ENCODE peak calls at places on chromosomes 4 and X, in six cellular contexts. S, U, R, A, C and Q are unnamed samples.

GRCh38 chr4:21385706-21386105 is 562.9 kb downstream of the KCNIP4 start:
- DNase-seq in S (no peak), U (no peak), R (no peak), A (no peak), C (no peak), Q (no peak)

GRCh38 chr4:187663076-187663475 is 332.5 kb upstream of the ZFP42 start:
- DNase-seq in S (no peak), U (no peak), R (no peak), A (no peak), C (no peak), Q (no peak)

GRCh38 chr4:152063301-152064235 is 302.8 kb upstream of the GATB start:
- DNase-seq in S (no peak), U (peak; percentile 23), R (no peak), A (peak; percentile 73), C (no peak), Q (peak; percentile 38)

GRCh38 chrX:108216405-108216804 is 124.8 kb downstream of the ATG4A start:
- DNase-seq in S (no peak), U (no peak), R (peak; percentile 23), A (no peak), C (no peak), Q (no peak)

GRCh38 chrX:72029473-72030411 is 102.0 kb downstream of the RTL5 start:
- DNase-seq in S (no peak), U (peak; percentile 66), R (peak; percentile 86), A (peak; percentile 53), C (peak; percentile 28), Q (peak; percentile 67)

GRCh38 chrX:101785142-101785541 is 125.5 kb upstream of the ARMCX2 start:
- DNase-seq in S (no peak), U (no peak), R (no peak), A (no peak), C (no peak), Q (no peak)

GRCh38 chr4:132593717-132594400 is 555.2 kb upstream of the PCDH10 start:
- DNase-seq in S (no peak), U (no peak), R (peak; percentile 16), A (no peak), C (no peak), Q (no peak)

GRCh38 chr4:138875886-138876608 is 139.5 kb upstream of the NOCT start:
- DNase-seq in S (no peak), U (no peak), R (peak; percentile 79), A (peak; percentile 72), C (peak; percentile 79), Q (peak; percentile 33)